ENCODE peak calls at places on chromosomes 2 and 18, in nine cellular contexts. F is stimulated activated CD4-positive, alpha-beta T cell treated with anti-CD3 and anti-CD28 coated beads, Interleukin-1b, Interleukin-23, amount 100 ng/mL, for 1 hour; T is GM20000; Z is Daoy; H is GOT3; K is astrocyte of the spinal cord; M is H54; Q is kidney glomerular epithelial cell; P is AG08395. Y is an unnamed sample.
A peak's percentile ranks its signal among the peaks of the same experiment; 100 is the strongest.

GRCh38 chr2:34096552-34097171 is 497.6 kb upstream of the FAM98A start:
- DNase-seq in K (peak; percentile 75), M (no peak), F (no peak), H (no peak), Q (peak; percentile 75), T (peak; percentile 22), Z (peak; percentile 53), P (peak; percentile 37), Y (peak; percentile 83)

GRCh38 chr18:49588971-49589370 is 27.1 kb downstream of the LIPG start:
- DNase-seq in M (no peak), P (no peak), Z (no peak), H (no peak), K (no peak), F (no peak), T (no peak), Q (no peak), Y (no peak)

GRCh38 chr2:42238644-42239288 is 69.6 kb downstream of the EML4 start:
- DNase-seq in F (peak; percentile 11), Z (peak; percentile 28), M (no peak), K (no peak), P (no peak), T (no peak), H (no peak), Q (no peak), Y (peak; percentile 87)

GRCh38 chr2:105857076-105857740 is 112.5 kb downstream of the NCK2 start:
- DNase-seq in K (no peak), F (no peak), Q (no peak), M (no peak), H (no peak), P (no peak), T (no peak), Z (no peak), Y (no peak)

GRCh38 chr18:12911025-12911927 is 27.2 kb upstream of the PTPN2 start:
- DNase-seq in Q (no peak), K (peak; percentile 31), Z (no peak), M (no peak), P (peak; percentile 30), T (peak; percentile 78), F (peak; percentile 3), H (no peak), Y (peak; percentile 72)

GRCh38 chr2:155546715-155547555 is 785.6 kb downstream of the NR4A2 start:
- DNase-seq in T (no peak), Q (peak; percentile 28), K (peak; percentile 4), H (no peak), P (no peak), F (no peak), Z (peak; percentile 4), M (peak; percentile 2), Y (no peak)

GRCh38 chr2:175743020-175743419 is 259.0 kb downstream of the LNPK start:
- DNase-seq in Z (no peak), H (no peak), M (no peak), P (no peak), K (no peak), Q (no peak), T (no peak), F (no peak), Y (no peak)

GRCh38 chr2:102065675-102066252 is 74.0 kb downstream of the IL1R2 start:
- DNase-seq in T (no peak), M (no peak), F (no peak), H (no peak), Q (no peak), K (peak; percentile 89), P (no peak), Z (peak; percentile 77), Y (no peak)

GRCh38 chr2:86499326-86499725 is 58.2 kb downstream of the KDM3A start:
- DNase-seq in M (no peak), P (no peak), H (no peak), F (no peak), T (no peak), Q (no peak), K (no peak), Z (no peak), Y (no peak)

GRCh38 chr2:105879106-105879797 is 134.5 kb downstream of the NCK2 start:
- DNase-seq in P (no peak), F (no peak), Q (no peak), T (no peak), K (no peak), H (no peak), M (no peak), Z (no peak), Y (no peak)

GRCh38 chr2:33510589-33510968 is 34.1 kb downstream of the RASGRP3 start:
- DNase-seq in H (no peak), K (peak; percentile 32), Z (no peak), F (no peak), M (no peak), T (no peak), P (no peak), Q (no peak), Y (no peak)

GRCh38 chr2:166104084-166104483 is 23.7 kb downstream of the SCN1A start:
- DNase-seq in H (no peak), Z (no peak), P (no peak), Q (no peak), T (no peak), F (no peak), K (no peak), M (no peak), Y (no peak)

GRCh38 chr2:98913916-98914712 is 21.9 kb downstream of the CRACDL start:
- DNase-seq in H (no peak), M (no peak), P (no peak), K (no peak), F (no peak), Q (no peak), T (no peak), Z (no peak), Y (peak; percentile 49)

GRCh38 chr2:239806276-239806675 is 218.9 kb downstream of the NDUFA10 start:
- DNase-seq in M (no peak), F (no peak), P (no peak), H (no peak), K (no peak), Z (no peak), Q (no peak), T (no peak), Y (peak; percentile 30)

GRCh38 chr2:144114761-144115160 is 405.2 kb downstream of the ZEB2 start:
- DNase-seq in P (no peak), T (no peak), M (no peak), F (no peak), Z (no peak), H (no peak), K (no peak), Q (no peak), Y (no peak)

GRCh38 chr2:171703574-171704347 is 16.5 kb downstream of the DYNC1I2 start:
- DNase-seq in M (no peak), F (no peak), T (peak; percentile 32), Z (peak; percentile 9), P (peak; percentile 15), H (no peak), Q (peak; percentile 26), K (peak; percentile 32), Y (no peak)

GRCh38 chr2:33108483-33109443 is 162.0 kb downstream of the LTBP1 start:
- DNase-seq in Q (no peak), H (no peak), P (peak; percentile 17), K (peak; percentile 23), T (no peak), F (no peak), M (no peak), Z (peak; percentile 69), Y (no peak)

GRCh38 chr2:100554788-100555407 is 7.9 kb upstream of the PDCL3 start:
- DNase-seq in K (no peak), Q (no peak), H (no peak), F (no peak), T (no peak), M (no peak), P (no peak), Z (no peak), Y (no peak)

GRCh38 chr18:58992301-58993231 is 127.9 kb downstream of the ZNF532 start:
- DNase-seq in H (no peak), M (no peak), K (no peak), Q (no peak), Z (no peak), P (no peak), T (no peak), F (no peak), Y (peak; percentile 31)

GRCh38 chr2:30078521-30078920 is 68.3 kb upstream of the YPEL5 start:
- DNase-seq in K (no peak), M (no peak), Z (no peak), Q (no peak), T (no peak), H (no peak), P (no peak), F (no peak), Y (no peak)

GRCh38 chr2:171390941-171391516 is 42.8 kb downstream of the METTL8 start:
- DNase-seq in F (no peak), Q (no peak), M (no peak), P (no peak), H (no peak), Z (peak; percentile 79), K (peak; percentile 87), T (no peak), Y (no peak)

GRCh38 chr2:121564905-121565304 is 34.2 kb downstream of the RNU4ATAC start:
- DNase-seq in M (no peak), Q (no peak), P (no peak), Z (no peak), T (no peak), K (no peak), F (no peak), H (no peak), Y (no peak)

GRCh38 chr18:5417342-5417741 is 121.8 kb upstream of the ZBTB14 start:
- DNase-seq in Z (no peak), P (peak; percentile 7), M (no peak), Q (no peak), T (no peak), H (no peak), F (no peak), K (no peak), Y (no peak)

GRCh38 chr18:44325903-44326650 is 354.6 kb upstream of the SETBP1 start:
- DNase-seq in Q (peak; percentile 45), F (no peak), P (peak; percentile 39), K (peak; percentile 72), M (no peak), H (no peak), T (peak; percentile 9), Z (no peak), Y (peak; percentile 90)

GRCh38 chr2:74405994-74406583 is 15.3 kb downstream of the C2orf81 start:
- DNase-seq in K (no peak), H (no peak), P (no peak), Z (peak; percentile 65), T (peak; percentile 53), F (no peak), M (no peak), Q (peak; percentile 87), Y (no peak)

GRCh38 chr18:50169149-50169548 is 25.8 kb downstream of the MYO5B start:
- DNase-seq in H (no peak), F (no peak), P (no peak), Z (no peak), T (no peak), Q (no peak), M (no peak), K (no peak), Y (no peak)

GRCh38 chr2:91442246-91442905 is 2750.9 kb downstream of the RPIA start:
- DNase-seq in P (peak; percentile 2), K (no peak), Z (peak; percentile 26), T (peak; percentile 38), H (no peak), M (no peak), Q (no peak), F (no peak), Y (peak; percentile 30)

GRCh38 chr18:48780151-48781001 is 170.4 kb downstream of the SMAD7 start:
- DNase-seq in Z (no peak), P (peak; percentile 36), Q (no peak), H (no peak), K (peak; percentile 32), T (no peak), F (no peak), M (no peak), Y (no peak)

Y was measured in endodermal cell.